ENCODE peak calls at places on chromosomes 3 and 15, in five cellular contexts. R is sigmoid colon; G is uterus; K is CD8-positive, alpha-beta T cell; C is body of pancreas. E is an unnamed sample.

GRCh38 chr3:51953445-51953844 is 1.7 kb upstream of the GPR62 start:
- DNase-seq in R (no peak), G (no peak), K (no peak), C (no peak), E (no peak)

GRCh38 chr3:181040030-181040429 is 50.5 kb upstream of the DNAJC19 start:
- DNase-seq in R (no peak), G (no peak), K (no peak), C (no peak), E (no peak)

GRCh38 chr15:95825198-95825597 is 505.3 kb upstream of the NR2F2 start:
- DNase-seq in R (no peak), G (no peak), K (no peak), C (no peak), E (no peak)

GRCh38 chr15:85607842-85608241 is 186.9 kb downstream of the KLHL25 start:
- DNase-seq in R (no peak), G (no peak), K (no peak), C (no peak), E (no peak)

GRCh38 chr3:107662109-107662477 is 139.3 kb downstream of the BBX start:
- DNase-seq in R (peak), G (peak), K (no peak), C (no peak), E (no peak)

GRCh38 chr3:47855461-47856383 is 52.8 kb downstream of the DHX30 start:
- DNase-seq in R (no peak), G (no peak), K (no peak), C (no peak), E (no peak)

GRCh38 chr3:48409291-48410201 is 20.3 kb downstream of the PLXNB1 start:
- DNase-seq in R (peak), G (peak), K (no peak), C (peak), E (no peak)

GRCh38 chr3:113002676-113003075 is 11.9 kb downstream of the GTPBP8 start:
- DNase-seq in R (no peak), G (no peak), K (peak), C (no peak), E (peak)

GRCh38 chr3:139534992-139535879 is 4.3 kb downstream of the RBP1 start:
- DNase-seq in R (peak), G (peak), K (no peak), C (peak), E (no peak)

GRCh38 chr3:184133840-184134745 is 1.1 kb upstream of the EIF2B5 start:
- DNase-seq in R (peak), G (peak), K (no peak), C (peak), E (peak)

GRCh38 chr3:62201438-62202035 is 171.8 kb downstream of the FEZF2 start:
- DNase-seq in R (no peak), G (no peak), K (no peak), C (no peak), E (no peak)

GRCh38 chr15:67680645-67681044 is 138.1 kb downstream of the MAP2K5 start:
- DNase-seq in R (no peak), G (no peak), K (no peak), C (no peak), E (no peak)

GRCh38 chr3:4680881-4681300 is 187.7 kb downstream of the ITPR1 start:
- DNase-seq in R (no peak), G (no peak), K (no peak), C (no peak), E (no peak)

GRCh38 chr3:79040091-79040490 is 727.7 kb downstream of the ROBO1 start:
- DNase-seq in R (no peak), G (no peak), K (no peak), C (no peak), E (no peak)

GRCh38 chr3:105865867-105866350 is 2.9 kb downstream of the CBLB start:
- DNase-seq in R (no peak), G (no peak), K (no peak), C (no peak), E (no peak)

GRCh38 chr3:104069114-104069513 is 1297.6 kb upstream of the ALCAM start:
- DNase-seq in R (no peak), G (no peak), K (no peak), C (no peak), E (no peak)

GRCh38 chr3:194840661-194841514 is 155.2 kb downstream of the FAM43A start:
- DNase-seq in R (no peak), G (no peak), K (no peak), C (no peak), E (no peak)

GRCh38 chr3:15722877-15723623 is 74.7 kb downstream of the ANKRD28 start:
- DNase-seq in R (no peak), G (no peak), K (no peak), C (no peak), E (no peak)

GRCh38 chr3:136067211-136067610 is 101.7 kb downstream of the PPP2R3A start:
- DNase-seq in R (no peak), G (no peak), K (no peak), C (no peak), E (no peak)

GRCh38 chr3:179260949-179261765 is 10.2 kb upstream of the KCNMB3 start:
- DNase-seq in R (peak), G (peak), K (peak), C (peak), E (no peak)

GRCh38 chr3:109257269-109257668 is 59.0 kb downstream of the DPPA2 start:
- DNase-seq in R (no peak), G (no peak), K (no peak), C (no peak), E (no peak)

GRCh38 chr15:72979754-72980153 is 72.5 kb upstream of the NEO1 start:
- DNase-seq in R (no peak), G (no peak), K (no peak), C (no peak), E (no peak)

GRCh38 chr3:52498134-52499054 is 3.3 kb downstream of the STAB1 start:
- DNase-seq in R (peak), G (peak), K (no peak), C (no peak), E (no peak)

GRCh38 chr3:8442993-8443670 is 58.5 kb upstream of the LMCD1 start:
- DNase-seq in R (no peak), G (no peak), K (no peak), C (no peak), E (no peak)

GRCh38 chr3:155282416-155283091 is 10.9 kb downstream of the STRIT1 start:
- DNase-seq in R (no peak), G (no peak), K (no peak), C (no peak), E (peak)

GRCh38 chr15:70092462-70092850 is 5.3 kb downstream of the TLE3 start:
- DNase-seq in R (no peak), G (no peak), K (no peak), C (no peak), E (no peak)

GRCh38 chr15:99963096-99963825 is 230.0 kb upstream of the LYSMD4 start:
- DNase-seq in R (peak), G (peak), K (no peak), C (no peak), E (no peak)

GRCh38 chr15:92494791-92495190 is 101.1 kb downstream of the ST8SIA2 start:
- DNase-seq in R (no peak), G (no peak), K (no peak), C (no peak), E (no peak)

GRCh38 chr3:187969581-187969950 is 184.4 kb upstream of the LPP start:
- DNase-seq in R (no peak), G (no peak), K (no peak), C (no peak), E (no peak)
- H3K4me3 ChIP-seq in R (no peak), G (no peak), K (no peak), C (no peak), E (no peak)

GRCh38 chr3:119316313-119316670 is 22.1 kb downstream of the ARHGAP31 start:
- DNase-seq in R (no peak), G (no peak), K (no peak), C (no peak), E (no peak)
- H3K4me3 ChIP-seq in R (no peak), G (no peak), K (no peak), C (no peak), E (no peak)

DNA sequence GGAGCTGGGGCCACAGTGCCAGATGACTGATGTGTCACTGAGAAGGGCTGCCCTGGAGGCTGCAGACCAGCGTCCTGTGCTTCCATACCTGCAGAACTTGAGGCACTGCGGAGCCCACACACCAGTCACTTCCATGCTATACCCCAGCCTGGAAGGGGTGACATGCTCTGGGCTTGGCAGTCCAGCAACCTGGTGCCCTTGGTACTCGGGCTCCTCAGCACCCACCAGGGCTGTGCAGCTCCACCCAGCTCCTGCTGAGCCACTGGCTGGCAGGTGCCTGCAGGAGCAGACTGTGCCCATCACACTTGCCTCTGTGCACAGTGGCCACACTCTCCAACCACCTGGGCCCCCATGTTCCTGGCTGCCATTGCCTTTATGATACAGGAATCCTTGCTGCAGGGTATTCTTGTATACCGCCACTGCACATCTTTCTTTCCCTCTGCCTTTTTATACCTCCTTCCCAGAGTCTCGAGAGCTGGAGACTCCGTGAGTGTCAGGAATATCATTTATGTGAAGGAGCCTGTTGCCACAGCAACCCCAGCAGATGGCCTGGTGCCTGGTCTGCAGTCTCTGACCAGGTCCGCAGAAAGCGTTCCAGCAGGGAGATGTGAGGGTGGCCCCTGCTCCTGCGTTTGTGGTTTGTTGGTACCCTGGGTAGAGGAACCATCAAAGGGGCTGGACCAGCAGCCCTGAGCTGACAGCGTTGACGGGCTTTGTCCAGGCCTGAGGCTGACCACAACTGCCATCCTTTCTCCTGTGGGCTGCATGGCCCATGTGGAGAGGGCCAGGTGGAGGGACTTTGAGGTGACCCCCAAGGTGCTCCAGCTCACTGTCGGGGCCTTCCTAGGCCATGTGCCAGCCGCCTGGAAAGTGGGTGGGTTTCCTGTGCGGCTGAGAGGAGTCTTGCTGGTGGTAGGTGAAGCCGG is 93.4 kb upstream of the PLXNA1 start:
- DNase-seq in R (peak), G (no peak), K (no peak), C (no peak), E (no peak)
- H3K4me3 ChIP-seq in R (no peak), G (no peak), K (no peak), C (no peak), E (no peak)

DNA sequence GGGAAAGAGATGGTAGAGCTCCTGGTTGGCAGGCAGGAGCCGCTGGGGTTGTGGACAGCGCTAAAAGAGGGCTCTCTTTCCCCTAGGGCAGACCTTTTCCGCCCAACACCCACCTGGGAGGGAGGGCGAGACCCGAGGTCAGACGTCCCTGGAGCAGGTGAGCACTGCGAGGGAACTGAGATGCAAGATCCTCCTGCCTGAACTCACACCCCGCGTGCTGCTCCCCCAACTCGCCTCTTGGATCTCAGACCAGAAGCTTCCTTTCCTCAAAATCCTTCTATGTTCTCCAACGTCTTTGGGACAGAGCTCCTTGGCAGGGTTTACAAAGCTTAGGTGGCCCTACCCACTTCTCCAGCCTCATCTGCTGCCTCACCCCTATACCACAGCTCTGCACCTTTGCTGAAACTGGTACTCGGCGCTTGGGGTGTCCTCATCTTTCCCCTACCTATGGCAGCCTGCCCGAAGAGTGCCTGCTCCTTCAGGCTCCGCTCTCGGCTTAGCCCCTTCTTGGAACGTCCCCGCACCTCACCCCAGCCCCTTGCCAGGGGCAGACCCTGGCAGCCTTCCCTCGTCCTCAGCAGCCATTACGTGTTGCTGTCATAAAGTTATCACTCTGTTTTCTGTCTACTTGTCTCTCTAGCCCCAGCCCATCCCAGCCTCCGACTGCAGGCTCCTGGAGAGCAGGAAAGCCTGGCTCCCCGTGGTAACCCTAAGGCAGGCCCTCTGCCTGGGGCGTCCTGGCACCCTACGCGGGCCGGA is 5.2 kb upstream of the BAHD1 start:
- DNase-seq in R (no peak), G (peak), K (no peak), C (no peak), E (no peak)
- H3K4me3 ChIP-seq in R (peak), G (no peak), K (peak), C (no peak), E (no peak)

GRCh38 chr3:133037440-133037839 is 751 bp upstream of the TMEM108 start:
- DNase-seq in R (no peak), G (no peak), K (no peak), C (peak), E (no peak)
- H3K4me3 ChIP-seq in R (peak), G (no peak), K (no peak), C (no peak), E (no peak)

E was measured in Jurkat, Clone E6-1.